ENCODE peak calls at places on chromosome 12, in five cellular contexts. U is GDM1, Q is tibial artery, M is iPS-NIHi11, F is occipital lobe. D is an unnamed sample.

GRCh38 chr12:21666722-21667121 is 9.1 kb upstream of the LDHB start:
- DNase-seq in U (no peak), Q (no peak), M (no peak), F (no peak), D (no peak)

GRCh38 chr12:50477241-50477832 is 27.4 kb upstream of the DIP2B start:
- DNase-seq in U (no peak), Q (no peak), M (no peak), F (no peak), D (no peak)

GRCh38 chr12:119671070-119671469 is 3.1 kb downstream of the PRKAB1 start:
- DNase-seq in U (no peak), Q (no peak), M (no peak), F (no peak), D (no peak)

GRCh38 chr12:2273288-2273687 is 220.5 kb downstream of the CACNA1C start:
- DNase-seq in U (no peak), Q (peak), M (no peak), F (no peak), D (no peak)

GRCh38 chr12:84397279-84397678 is 515.3 kb downstream of the SLC6A15 start:
- DNase-seq in U (no peak), Q (no peak), M (no peak), F (no peak), D (no peak)

GRCh38 chr12:119463211-119463914 is 128.8 kb downstream of the CCDC60 start:
- DNase-seq in U (no peak), Q (no peak), M (no peak), F (no peak), D (no peak)

GRCh38 chr12:58814036-58814435 is 106.3 kb downstream of the LRIG3 start:
- DNase-seq in U (no peak), Q (no peak), M (no peak), F (no peak), D (no peak)

GRCh38 chr12:107254258-107254856 is 161.0 kb upstream of the CRY1 start:
- DNase-seq in U (no peak), Q (no peak), M (no peak), F (no peak), D (no peak)

GRCh38 chr12:64237382-64237781 is 15.3 kb upstream of the KICS2 start:
- DNase-seq in U (no peak), Q (no peak), M (no peak), F (no peak), D (no peak)

GRCh38 chr12:54277823-54278276 is 2.1 kb downstream of the CBX5 start:
- DNase-seq in U (no peak), Q (no peak), M (no peak), F (no peak), D (no peak)